ENCODE peak calls at places on chromosomes 11 and 22, in ten cellular contexts. G is neuronal stem cell; F is heart left ventricle; W is AG08395; K is HTR-8/SVneo; T is CD8-positive, alpha-beta T cell; Q is stimulated activated naive CD8-positive, alpha-beta T cell treated with anti-CD3 and anti-CD28 coated beads, Interleukin-15, Interleukin-2, amounts not matched to agents 100 U/mL and 50 U/mL, for 24 hours; R is ACHN; I is Calu3; H is HEK293T. U is an unnamed sample.

GRCh38 chr11:14350215-14350614 is 8.8 kb downstream of the RRAS2 start:
- DNase-seq in K (no peak), G (no peak), W (no peak), Q (no peak), F (no peak), T (no peak), R (no peak), I (no peak), H (no peak), U (no peak)

GRCh38 chr11:44766112-44766971 is 39.6 kb downstream of the TSPAN18 start:
- DNase-seq in Q (no peak), F (peak; percentile 77), R (no peak), H (peak; percentile 21), I (no peak), G (no peak), K (peak; percentile 54), W (peak; percentile 62), T (no peak), U (no peak)

GRCh38 chr11:133306019-133306418 is 226.3 kb downstream of the OPCML start:
- DNase-seq in K (no peak), W (no peak), G (no peak), F (no peak), Q (no peak), T (no peak), R (no peak), I (no peak), H (no peak), U (no peak)

GRCh38 chr11:67466962-67467771 is 1.9 kb downstream of the TMEM134 start:
- DNase-seq in Q (no peak), H (no peak), K (no peak), W (no peak), G (no peak), F (no peak), T (no peak), I (no peak), R (no peak), U (no peak)

GRCh38 chr11:113994077-113994954 is 19.4 kb downstream of the HTR3A start:
- DNase-seq in T (peak; percentile 14), H (peak; percentile 67), G (peak; percentile 48), F (no peak), I (peak; percentile 11), K (no peak), Q (peak; percentile 34), W (peak; percentile 46), R (no peak), U (peak; percentile 32)

GRCh38 chr11:28673687-28674431 is 565.7 kb downstream of the METTL15 start:
- DNase-seq in Q (no peak), T (no peak), R (no peak), I (peak; percentile 6), G (no peak), F (no peak), W (peak; percentile 59), K (no peak), H (no peak), U (no peak)

GRCh38 chr11:10694481-10695239 is 1.1 kb upstream of the IRAG1 start:
- DNase-seq in F (no peak), T (no peak), W (peak; percentile 72), G (no peak), Q (no peak), I (no peak), K (no peak), H (no peak), R (no peak), U (no peak)

GRCh38 chr22:35043251-35043931 is 22.6 kb upstream of the ISX start:
- DNase-seq in T (no peak), R (peak; percentile 6), G (no peak), H (no peak), I (no peak), K (no peak), W (peak; percentile 21), Q (peak; percentile 6), F (no peak), U (peak; percentile 5)

GRCh38 chr11:77198440-77198849 is 70.4 kb downstream of the MYO7A start:
- DNase-seq in R (peak; percentile 31), G (no peak), H (peak; percentile 68), T (no peak), I (peak; percentile 34), K (peak; percentile 30), Q (peak; percentile 51), F (no peak), W (no peak), U (peak; percentile 45)

GRCh38 chr11:80365315-80365714 is 924.5 kb upstream of the TENM4 start:
- DNase-seq in G (no peak), I (no peak), R (peak; percentile 12), F (no peak), K (no peak), T (no peak), Q (no peak), W (no peak), H (no peak), U (no peak)

GRCh38 chr11:71269603-71270511 is 17.5 kb upstream of the SHANK2 start:
- DNase-seq in I (no peak), Q (no peak), W (no peak), F (no peak), T (no peak), G (no peak), H (no peak), K (peak; percentile 44), R (peak; percentile 53), U (no peak)

GRCh38 chr11:5280582-5281102 is 10.9 kb upstream of the HBE1 start:
- DNase-seq in H (peak; percentile 13), T (no peak), R (peak; percentile 93), G (no peak), F (peak; percentile 16), Q (peak; percentile 8), W (peak; percentile 98), I (peak; percentile 40), K (peak; percentile 78), U (peak; percentile 40)

GRCh38 chr11:31725176-31725575 is 85.9 kb downstream of the PAX6 start:
- DNase-seq in W (peak; percentile 49), Q (no peak), T (no peak), R (no peak), I (no peak), H (no peak), G (no peak), K (no peak), F (no peak), U (no peak)

GRCh38 chr11:8219257-8220021 is 44.2 kb downstream of the LMO1 start:
- DNase-seq in Q (peak; percentile 37), H (peak; percentile 70), F (no peak), W (peak; percentile 55), G (no peak), I (peak; percentile 64), K (peak; percentile 65), R (peak; percentile 57), T (no peak), U (peak; percentile 33)

GRCh38 chr11:14380947-14381555 is 22.1 kb upstream of the RRAS2 start:
- DNase-seq in W (peak; percentile 74), I (peak; percentile 67), T (peak; percentile 32), H (peak; percentile 27), Q (peak; percentile 62), G (peak; percentile 42), F (peak; percentile 74), K (peak; percentile 60), R (peak; percentile 64), U (peak; percentile 57)

GRCh38 chr11:89125298-89125697 is 52.4 kb upstream of the TYR start:
- DNase-seq in K (no peak), F (no peak), Q (no peak), W (no peak), I (no peak), H (no peak), G (no peak), R (no peak), T (no peak), U (no peak)

GRCh38 chr11:68342459-68343158 is 30.2 kb downstream of the LRP5 start:
- DNase-seq in Q (no peak), K (no peak), W (no peak), T (no peak), G (no peak), R (no peak), H (no peak), F (no peak), I (peak; percentile 76), U (peak; percentile 97)

GRCh38 chr22:49208768-49209252 is 618.9 kb downstream of the BRD1 start:
- DNase-seq in I (no peak), G (peak; percentile 46), R (no peak), H (no peak), K (no peak), F (peak; percentile 2), T (no peak), W (no peak), Q (no peak), U (peak; percentile 4)

GRCh38 chr11:120694706-120695105 is 183.2 kb downstream of the GRIK4 start:
- DNase-seq in K (no peak), W (no peak), Q (no peak), R (no peak), I (no peak), G (no peak), H (no peak), T (no peak), F (no peak), U (no peak)

GRCh38 chr11:119382101-119382500 is 611 bp upstream of the USP2 start:
- DNase-seq in Q (no peak), K (no peak), T (no peak), W (no peak), R (no peak), F (no peak), H (peak; percentile 8), I (no peak), G (no peak), U (no peak)

GRCh38 chr11:93034031-93034430 is 64.6 kb downstream of the MTNR1B start:
- DNase-seq in I (no peak), T (no peak), G (no peak), Q (no peak), K (no peak), W (no peak), H (no peak), R (no peak), F (no peak), U (no peak)

GRCh38 chr22:18048441-18048898 is 24.1 kb upstream of the MICAL3 start:
- DNase-seq in K (no peak), R (no peak), T (no peak), G (no peak), H (no peak), Q (no peak), I (no peak), W (peak; percentile 56), F (no peak), U (peak; percentile 90)

GRCh38 chr11:129592191-129592590 is 216.5 kb downstream of the BARX2 start:
- DNase-seq in I (no peak), G (no peak), K (no peak), T (no peak), H (no peak), W (no peak), R (no peak), Q (no peak), F (no peak), U (no peak)

GRCh38 chr11:19724765-19725164 is 12.1 kb downstream of the NAV2 start:
- DNase-seq in W (no peak), Q (no peak), R (no peak), G (no peak), T (no peak), K (no peak), I (no peak), H (no peak), F (no peak), U (no peak)

GRCh38 chr11:130476200-130476921 is 27.9 kb downstream of the ADAMTS15 start:
- DNase-seq in G (no peak), I (no peak), H (no peak), Q (no peak), F (peak; percentile 49), R (peak; percentile 8), W (peak; percentile 45), K (no peak), T (no peak), U (peak; percentile 47)

GRCh38 chr11:116504541-116505149 is 268.1 kb downstream of the BUD13 start:
- DNase-seq in W (no peak), K (no peak), R (no peak), F (no peak), Q (no peak), H (no peak), I (no peak), G (no peak), T (no peak), U (no peak)